ENCODE peak calls at places on chromosomes 2 and 18, in eight cellular contexts. Y is A549, S is thoracic aorta, U is fibroblast of the aortic adventitia, X is colonic mucosa, W is mesothelial cell of epicardium, Z is PC-9, J is AG09319. F is an unnamed sample.

GRCh38 chr2:86393521-86394490 is 47.4 kb upstream of the KDM3A start:
- DNase-seq in J (no peak), Y (no peak), X (peak; percentile 41), Z (peak; percentile 88), S (no peak), U (peak; percentile 53), W (no peak), F (peak; percentile 19)

GRCh38 chr2:189515264-189515663 is 65.3 kb downstream of the SLC40A1 start:
- DNase-seq in J (no peak), Z (no peak), U (peak; percentile 49), S (no peak), W (no peak), Y (no peak), X (no peak), F (peak; percentile 37)

GRCh38 chr2:134558208-134558890 is 160.5 kb downstream of the TMEM163 start:
- DNase-seq in Y (no peak), U (no peak), S (no peak), J (no peak), W (no peak), X (no peak), Z (no peak), F (no peak)

GRCh38 chr2:22883054-22883453 is 501.9 kb upstream of the KLHL29 start:
- DNase-seq in J (no peak), S (no peak), Z (no peak), X (no peak), U (no peak), W (no peak), Y (no peak), F (no peak)

GRCh38 chr2:189659734-189660133 is 1.5 kb upstream of the ASNSD1 start:
- DNase-seq in W (no peak), Z (peak; percentile 69), X (no peak), Y (no peak), S (no peak), J (no peak), U (no peak), F (no peak)

GRCh38 chr18:33755918-33756590 is 178.0 kb downstream of the ASXL3 start:
- DNase-seq in J (no peak), W (no peak), Y (peak; percentile 3), S (no peak), U (peak; percentile 90), X (peak; percentile 25), Z (peak; percentile 46), F (peak; percentile 89)

GRCh38 chr2:33321236-33321731 is 155.2 kb upstream of the RASGRP3 start:
- DNase-seq in X (no peak), W (no peak), S (no peak), Y (no peak), U (peak; percentile 75), J (no peak), Z (no peak), F (peak; percentile 73)

GRCh38 chr2:69545477-69545932 is 98.0 kb downstream of the AAK1 start:
- DNase-seq in Y (no peak), S (no peak), Z (no peak), X (no peak), W (no peak), U (no peak), J (no peak), F (no peak)

GRCh38 chr2:30664761-30665358 is 142.4 kb downstream of the CAPN13 start:
- DNase-seq in X (no peak), Z (peak; percentile 86), S (no peak), W (no peak), Y (peak; percentile 74), J (peak; percentile 72), U (peak; percentile 93), F (peak; percentile 97)

GRCh38 chr2:71951718-71952404 is 195.8 kb downstream of the CYP26B1 start:
- DNase-seq in S (no peak), Z (no peak), Y (no peak), U (no peak), J (no peak), W (no peak), X (no peak), F (no peak)

GRCh38 chr2:133171396-133172004 is 396.8 kb downstream of the NCKAP5 start:
- DNase-seq in Y (peak; percentile 9), X (peak; percentile 23), Z (no peak), S (no peak), W (no peak), J (peak; percentile 37), U (peak; percentile 82), F (peak; percentile 80)

GRCh38 chr2:237289134-237289533 is 124.8 kb downstream of the COL6A3 start:
- DNase-seq in U (no peak), J (no peak), W (no peak), X (no peak), Z (no peak), Y (no peak), S (no peak), F (no peak)

GRCh38 chr2:206989306-206989705 is 50.0 kb downstream of the CPO start:
- DNase-seq in Z (no peak), Y (peak; percentile 25), X (peak; percentile 21), S (no peak), W (no peak), J (no peak), U (no peak), F (peak; percentile 18)

GRCh38 chr2:177906041-177906718 is 166.4 kb downstream of the PDE11A start:
- DNase-seq in Y (peak; percentile 38), J (no peak), Z (no peak), W (peak; percentile 27), U (peak; percentile 49), S (no peak), X (peak; percentile 77), F (peak; percentile 51)

GRCh38 chr18:27769152-27769551 is 407.8 kb downstream of the CDH2 start:
- DNase-seq in X (no peak), S (no peak), J (no peak), Y (no peak), U (no peak), Z (no peak), W (no peak), F (no peak)

GRCh38 chr2:232522014-232522854 is 2.0 kb downstream of the PRSS56 start:
- DNase-seq in Y (peak; percentile 60), J (no peak), Z (no peak), W (peak; percentile 61), U (no peak), X (peak; percentile 57), S (no peak), F (no peak)

GRCh38 chr2:120602251-120602650 is 133.4 kb upstream of the GLI2 start:
- DNase-seq in Y (no peak), X (no peak), S (no peak), W (no peak), Z (peak; percentile 64), U (peak; percentile 18), J (no peak), F (no peak)

GRCh38 chr2:164504253-164504652 is 117.0 kb downstream of the GRB14 start:
- DNase-seq in W (no peak), X (no peak), J (no peak), Y (no peak), S (no peak), U (no peak), Z (no peak), F (no peak)
- TF ChIP-seq CTCF in W (no peak), X (no peak), J (peak; percentile 10), Y (peak; percentile 22), S (no peak), U (peak; percentile 18), Z (no peak), F (no peak)

GRCh38 chr18:10523544-10523943 is 2.3 kb upstream of the NAPG start:
- DNase-seq in W (no peak), J (no peak), Y (no peak), S (no peak), X (no peak), Z (no peak), U (no peak), F (no peak)

GRCh38 chr18:10525563-10526210 is at the start of gene NAPG:
- DNase-seq in W (peak; percentile 83), U (peak; percentile 91), J (peak; percentile 88), Y (peak; percentile 83), Z (peak; percentile 83), S (peak; percentile 59), X (peak; percentile 90), F (peak; percentile 94)

GRCh38 chr18:10524507-10525425 is 1.1 kb upstream of the NAPG start:
- DNase-seq in Y (no peak), S (no peak), Z (peak; percentile 66), J (no peak), W (no peak), X (no peak), U (no peak), F (peak; percentile 7)

GRCh38 chr18:10528439-10528838 is 2.6 kb downstream of the NAPG start:
- DNase-seq in U (no peak), S (no peak), J (no peak), X (no peak), W (no peak), Y (no peak), Z (no peak), F (no peak)

GRCh38 chr18:10526211-10526949 is 553 bp downstream of the NAPG start:
- DNase-seq in X (peak; percentile 73), W (peak; percentile 35), Z (no peak), S (no peak), U (no peak), Y (peak; percentile 35), J (no peak), F (no peak)
- TF ChIP-seq CTCF in X (no peak), W (no peak), Z (no peak), S (no peak), U (no peak), Y (no peak), J (no peak), F (no peak)

DNA sequence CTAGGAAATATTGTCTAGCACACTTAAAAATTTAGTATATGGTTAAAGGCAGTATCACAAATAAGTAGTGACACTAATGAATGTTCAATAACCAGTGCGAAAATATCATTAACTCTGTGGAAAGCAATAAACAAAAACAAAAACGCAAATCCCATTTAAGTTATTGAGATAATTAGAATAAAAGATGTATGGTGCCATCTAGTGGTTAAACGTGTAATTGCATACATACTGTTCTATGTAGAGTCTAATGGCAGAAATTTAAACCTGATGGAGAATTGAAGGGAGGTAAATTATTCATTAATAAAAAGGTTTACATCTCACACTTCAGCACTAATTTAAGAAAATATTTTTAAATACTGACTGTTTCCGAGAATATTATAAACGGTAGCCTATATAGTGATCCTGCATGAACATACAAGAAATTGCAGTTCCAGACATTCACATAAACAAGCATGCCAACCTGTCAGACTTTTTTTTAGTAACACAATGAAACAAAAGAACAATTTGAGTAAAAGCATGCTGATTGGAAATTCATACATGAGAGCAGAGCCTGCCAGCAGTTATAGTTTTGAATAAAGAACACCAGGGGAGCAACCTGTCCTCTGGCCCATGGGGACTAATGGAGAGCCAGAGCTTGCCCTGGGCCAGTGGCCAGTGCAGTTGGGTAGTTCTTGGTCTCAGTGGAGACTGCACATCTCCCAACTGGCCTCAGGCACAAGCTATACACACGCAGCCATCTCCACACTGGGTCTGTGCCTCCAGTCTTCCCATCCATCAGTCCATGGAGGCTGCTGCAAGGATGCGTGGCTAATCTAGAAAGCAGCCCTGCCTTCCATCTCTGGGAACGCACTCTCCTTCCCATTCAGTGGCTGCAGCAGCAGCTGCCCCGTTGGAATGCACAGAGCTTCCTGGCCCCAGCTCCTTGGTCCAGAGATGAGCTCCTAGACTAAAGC is 28.0 kb downstream of the GCG start:
- DNase-seq in X (no peak), Y (peak; percentile 35), W (no peak), J (no peak), S (no peak), U (peak; percentile 83), Z (peak; percentile 39), F (peak; percentile 70)
- TF ChIP-seq CTCF in X (peak; percentile 83), Y (peak; percentile 70), W (peak; percentile 93), J (peak; percentile 47), S (peak; percentile 80), U (peak; percentile 56), Z (peak; percentile 75), F (peak; percentile 60)

DNA sequence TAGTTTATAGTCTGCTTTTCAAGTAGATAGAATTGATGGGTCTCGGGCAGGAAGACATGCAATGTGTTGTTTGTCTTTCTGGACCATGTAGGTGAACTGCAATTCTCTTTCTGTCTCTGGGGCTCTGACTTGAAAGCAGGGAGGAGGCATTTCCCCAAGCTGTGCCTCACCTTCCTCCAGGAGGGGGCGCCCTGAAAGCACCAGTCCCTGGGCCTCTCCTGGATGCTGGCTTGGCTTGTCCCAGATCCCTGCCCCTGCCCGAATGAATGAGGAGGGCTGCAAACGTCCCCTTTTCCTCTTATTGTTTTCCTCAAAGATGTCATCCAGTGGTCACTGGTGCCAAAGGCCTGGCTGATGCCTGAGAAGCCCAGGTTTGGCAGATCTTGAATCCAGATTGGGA is 270.6 kb downstream of the CELF4 start:
- DNase-seq in J (no peak), Z (no peak), W (no peak), S (no peak), Y (no peak), X (peak; percentile 34), U (no peak), F (no peak)
- TF ChIP-seq CTCF in J (peak; percentile 34), Z (peak; percentile 29), W (peak; percentile 13), S (no peak), Y (peak; percentile 24), X (peak; percentile 27), U (peak; percentile 30), F (peak; percentile 41)